ENCODE peak calls at places on chromosomes 4 and X, in six cellular contexts. One of them, this sample, is unnamed.

GRCh38 chr4:40992472-40993298 is 221.7 kb downstream of the APBB2 start:
- DNase-seq in transverse colon: no peak
- DNase-seq in GM23248: peak
- DNase-seq in caudate nucleus: no peak
- DNase-seq in A172: peak
- DNase-seq in fibroblast of the aortic adventitia: peak
- DNase-seq in this sample: peak

GRCh38 chrX:153334654-153335295 is 822 bp downstream of the ZNF275 start:
- DNase-seq in transverse colon: no peak
- DNase-seq in A172: no peak
- DNase-seq in caudate nucleus: no peak
- DNase-seq in GM23248: peak
- DNase-seq in fibroblast of the aortic adventitia: no peak
- DNase-seq in this sample: no peak

GRCh38 chrX:70525733-70526132 is 81.1 kb downstream of the DLG3 start:
- DNase-seq in caudate nucleus: no peak
- DNase-seq in A172: no peak
- DNase-seq in transverse colon: no peak
- DNase-seq in GM23248: no peak
- DNase-seq in fibroblast of the aortic adventitia: no peak
- DNase-seq in this sample: peak

GRCh38 chr4:45131020-45131419 is 404.7 kb upstream of the GNPDA2 start:
- DNase-seq in fibroblast of the aortic adventitia: no peak
- DNase-seq in A172: no peak
- DNase-seq in caudate nucleus: no peak
- DNase-seq in transverse colon: no peak
- DNase-seq in GM23248: no peak
- DNase-seq in this sample: no peak

GRCh38 chrX:115330498-115331138 is 41.1 kb downstream of the LUZP4 start:
- DNase-seq in GM23248: peak
- DNase-seq in A172: peak
- DNase-seq in caudate nucleus: no peak
- DNase-seq in transverse colon: peak
- DNase-seq in fibroblast of the aortic adventitia: peak
- DNase-seq in this sample: peak

GRCh38 chrX:3206314-3206713 is 140.1 kb downstream of the MXRA5 start:
- DNase-seq in fibroblast of the aortic adventitia: no peak
- DNase-seq in A172: no peak
- DNase-seq in transverse colon: no peak
- DNase-seq in caudate nucleus: no peak
- DNase-seq in GM23248: no peak
- DNase-seq in this sample: no peak

GRCh38 chr4:38664704-38665401 is 854 bp downstream of the KLF3 start:
- DNase-seq in transverse colon: peak
- DNase-seq in GM23248: peak
- DNase-seq in fibroblast of the aortic adventitia: peak
- DNase-seq in A172: peak
- DNase-seq in caudate nucleus: no peak
- DNase-seq in this sample: peak

GRCh38 chrX:77446029-77446585 is 1.1 kb upstream of the FGF16 start:
- DNase-seq in A172: no peak
- DNase-seq in fibroblast of the aortic adventitia: no peak
- DNase-seq in transverse colon: peak
- DNase-seq in caudate nucleus: no peak
- DNase-seq in GM23248: no peak
- DNase-seq in this sample: no peak

GRCh38 chr4:7384003-7384928 is 50.5 kb downstream of the PSAPL1 start:
- DNase-seq in caudate nucleus: no peak
- DNase-seq in A172: no peak
- DNase-seq in GM23248: no peak
- DNase-seq in transverse colon: peak
- DNase-seq in fibroblast of the aortic adventitia: no peak
- DNase-seq in this sample: no peak

GRCh38 chr4:136484996-136485395 is 1047.3 kb downstream of the PCDH18 start:
- DNase-seq in caudate nucleus: no peak
- DNase-seq in GM23248: no peak
- DNase-seq in A172: no peak
- DNase-seq in transverse colon: no peak
- DNase-seq in fibroblast of the aortic adventitia: no peak
- DNase-seq in this sample: no peak